ENCODE peak calls at places on chromosomes 6 and 20, in five cellular contexts. U is activated T-cell treated with anti-CD3 and anti-CD28 coated beads, Interleukin-2, amount 50 U/mL, for 72 hours; D is left ventricle myocardium superior; B is WTC11; P is endothelial cell. Y is an unnamed sample.
A peak's percentile ranks its signal among the peaks of the same experiment; 100 is the strongest.

GRCh38 chr20:35663516-35663812 is 1.2 kb downstream of the CPNE1 start:
- DNase-seq in D (no peak), B (no peak), P (no peak), U (no peak), Y (no peak)

GRCh38 chr6:91600561-91600960 is 1013.7 kb upstream of the MAP3K7 start:
- DNase-seq in B (no peak), D (no peak), P (no peak), U (no peak), Y (no peak)

GRCh38 chr6:156865019-156865629 is 87.9 kb downstream of the ARID1B start:
- DNase-seq in P (no peak), U (no peak), D (no peak), B (no peak), Y (no peak)

GRCh38 chr6:134041093-134041492 is 11.3 kb downstream of the SLC2A12 start:
- DNase-seq in D (no peak), U (no peak), B (no peak), P (no peak), Y (no peak)

GRCh38 chr20:10511507-10512231 is 76.6 kb downstream of the SLX4IP start:
- DNase-seq in B (peak; percentile 39), D (peak; percentile 75), P (no peak), U (peak; percentile 76), Y (peak; percentile 63)

GRCh38 chr6:46288863-46289262 is 118.1 kb upstream of the ENPP5 start:
- DNase-seq in P (no peak), U (no peak), B (no peak), D (no peak), Y (no peak)

GRCh38 chr20:45097485-45098095 is 3.3 kb downstream of the KCNS1 start:
- DNase-seq in D (no peak), B (peak; percentile 50), P (peak; percentile 25), U (peak; percentile 66), Y (peak; percentile 55)

GRCh38 chr6:167152858-167153257 is 4.9 kb downstream of the GPR31 start:
- DNase-seq in U (peak; percentile 48), D (no peak), P (no peak), B (no peak), Y (no peak)

GRCh38 chr20:4985658-4986057 is 15.7 kb downstream of the SLC23A2 start:
- DNase-seq in U (no peak), D (no peak), P (no peak), B (no peak), Y (no peak)

GRCh38 chr6:43455034-43455747 is at the start of gene DLK2:
- DNase-seq in D (no peak), B (peak; percentile 55), U (peak; percentile 47), P (peak; percentile 24), Y (peak; percentile 12)

GRCh38 chr6:6002005-6002808 is 4.5 kb downstream of the NRN1 start:
- DNase-seq in D (no peak), P (peak; percentile 26), B (peak; percentile 47), U (no peak), Y (no peak)

GRCh38 chr6:25883536-25883935 is 9.5 kb upstream of the SLC17A3 start:
- DNase-seq in U (no peak), B (no peak), P (no peak), D (no peak), Y (no peak)

GRCh38 chr6:44258921-44259320 is 1.6 kb upstream of the SLC35B2 start:
- DNase-seq in P (no peak), B (no peak), D (no peak), U (no peak), Y (no peak)

GRCh38 chr6:89475106-89475505 is 42.2 kb downstream of the ANKRD6 start:
- DNase-seq in U (no peak), P (no peak), B (no peak), D (no peak), Y (no peak)

GRCh38 chr6:110949679-110950285 is 8.7 kb upstream of the GTF3C6 start:
- DNase-seq in P (no peak), B (no peak), D (no peak), U (no peak), Y (no peak)

GRCh38 chr6:27279513-27280063 is 32.1 kb downstream of the PRSS16 start:
- DNase-seq in B (peak; percentile 52), P (peak; percentile 12), U (no peak), D (no peak), Y (no peak)

GRCh38 chr6:155188707-155189496 is 74.9 kb upstream of the CLDN20 start:
- DNase-seq in D (no peak), U (no peak), B (no peak), P (no peak), Y (no peak)

GRCh38 chr6:36577298-36577697 is 16.9 kb upstream of the SRSF3 start:
- DNase-seq in P (no peak), U (no peak), D (no peak), B (no peak), Y (no peak)

GRCh38 chr20:32672982-32673727 is 586 bp downstream of the C20orf203 start:
- DNase-seq in U (peak; percentile 49), P (no peak), B (peak; percentile 38), D (no peak), Y (peak; percentile 29)

GRCh38 chr20:50341880-50342637 is 151.4 kb downstream of the CEBPB start:
- DNase-seq in B (no peak), D (no peak), U (no peak), P (no peak), Y (no peak)

GRCh38 chr20:46012926-46013825 is 4.5 kb downstream of the MMP9 start:
- DNase-seq in P (no peak), U (no peak), B (no peak), D (no peak), Y (no peak)

GRCh38 chr6:14092861-14093789 is 24.4 kb upstream of the CD83 start:
- DNase-seq in B (no peak), U (no peak), P (no peak), D (no peak), Y (no peak)

GRCh38 chr6:160678744-160679401 is 14.8 kb upstream of the LPA start:
- DNase-seq in U (no peak), D (no peak), P (peak; percentile 9), B (peak; percentile 35), Y (no peak)

GRCh38 chr6:10140824-10141223 is 274.1 kb downstream of the TFAP2A start:
- DNase-seq in P (no peak), D (no peak), U (no peak), B (no peak), Y (no peak)

Y was measured in activated CD4-positive, alpha-beta T cell treated with anti-CD3 and anti-CD28 coated beads, Interleukin-2, amount 10 ng/mL, durations not matched to agents 7 days and 5 days.